ENCODE peak calls at places on chromosome 1, in five cellular contexts. I, K, A, F and V are unnamed samples.

GRCh38 chr1:247923941-247924340 is 748 bp upstream of the OR2AJ1 start:
- DNase-seq in I (no peak), K (no peak), A (no peak), F (no peak), V (no peak)

GRCh38 chr1:26295194-26296138 is 11.0 kb downstream of the UBXN11 start:
- DNase-seq in I (no peak), K (no peak), A (no peak), F (no peak), V (no peak)

GRCh38 chr1:96211166-96211565 is 510.4 kb upstream of the PTBP2 start:
- DNase-seq in I (no peak), K (no peak), A (no peak), F (no peak), V (no peak)

GRCh38 chr1:33008051-33008914 is 28.4 kb downstream of the AK2 start:
- DNase-seq in I (no peak), K (no peak), A (no peak), F (no peak), V (no peak)

GRCh38 chr1:150551784-150552691 is 2.8 kb downstream of the ADAMTSL4 start:
- DNase-seq in I (no peak), K (no peak), A (no peak), F (no peak), V (no peak)

GRCh38 chr1:209808059-209808494 is 2.1 kb upstream of the IRF6 start:
- DNase-seq in I (peak), K (no peak), A (no peak), F (peak), V (no peak)

GRCh38 chr1:45815667-45816458 is 12.5 kb downstream of the MAST2 start:
- DNase-seq in I (no peak), K (no peak), A (no peak), F (no peak), V (no peak)

GRCh38 chr1:31580513-31580870 is 4.2 kb downstream of the TINAGL1 start:
- DNase-seq in I (no peak), K (no peak), A (no peak), F (peak), V (no peak)

GRCh38 chr1:207298666-207299065 is 22.8 kb upstream of the CD55 start:
- DNase-seq in I (no peak), K (no peak), A (no peak), F (no peak), V (no peak)

GRCh38 chr1:46677339-46677738 is 5.7 kb downstream of the TEX38 start:
- DNase-seq in I (no peak), K (no peak), A (no peak), F (no peak), V (no peak)

GRCh38 chr1:181135815-181136737 is 47.6 kb downstream of the IER5 start:
- DNase-seq in I (peak), K (no peak), A (no peak), F (no peak), V (no peak)